ENCODE peak calls at places on chromosome 13, in five cellular contexts. F is endothelial cell of umbilical vein; G is suprapubic skin; V is OCI-LY7; T is CD8-positive, alpha-beta T cell. U is an unnamed sample.

GRCh38 chr13:63435668-63436275 is 2020.1 kb upstream of the PCDH20 start:
- DNase-seq in V (no peak), G (no peak), T (no peak), F (peak), U (peak)

GRCh38 chr13:77724092-77724491 is 26.6 kb downstream of the SLAIN1 start:
- DNase-seq in F (no peak), T (no peak), V (no peak), G (no peak), U (no peak)

GRCh38 chr13:74026753-74027152 is 107.5 kb downstream of the KLF12 start:
- DNase-seq in F (peak), V (peak), T (peak), G (no peak), U (no peak)

GRCh38 chr13:44088409-44088808 is 208.7 kb downstream of the LACC1 start:
- DNase-seq in G (no peak), F (no peak), V (no peak), T (no peak), U (no peak)

GRCh38 chr13:60019119-60019993 is 144.4 kb downstream of the DIAPH3 start:
- DNase-seq in V (peak), F (no peak), T (no peak), G (no peak), U (no peak)

GRCh38 chr13:83810136-83810535 is 72.1 kb downstream of the SLITRK1 start:
- DNase-seq in G (no peak), F (no peak), V (no peak), T (no peak), U (no peak)

GRCh38 chr13:94674609-94675348 is 37.6 kb downstream of the SOX21 start:
- DNase-seq in F (peak), G (no peak), T (peak), V (peak), U (no peak)

GRCh38 chr13:45416521-45417125 is 1.6 kb downstream of the SLC25A30 start:
- DNase-seq in T (no peak), F (peak), V (no peak), G (no peak), U (no peak)

GRCh38 chr13:27857271-27857670 is 62.5 kb upstream of the PDX1 start:
- DNase-seq in F (no peak), T (no peak), V (no peak), G (no peak), U (no peak)

GRCh38 chr13:41199526-41199925 is 5.2 kb upstream of the KBTBD7 start:
- DNase-seq in V (peak), G (no peak), T (no peak), F (no peak), U (no peak)

GRCh38 chr13:44879452-44880058 is 109.7 kb downstream of the NUFIP1 start:
- DNase-seq in V (peak), G (no peak), F (peak), T (no peak), U (no peak)

GRCh38 chr13:67299731-67300130 is 69.6 kb upstream of the PCDH9 start:
- DNase-seq in F (no peak), V (no peak), G (no peak), T (no peak), U (no peak)

GRCh38 chr13:26961890-26962615 is 201.5 kb upstream of the GPR12 start:
- DNase-seq in V (no peak), T (no peak), F (no peak), G (no peak), U (no peak)

GRCh38 chr13:44812818-44813217 is 176.5 kb downstream of the NUFIP1 start:
- DNase-seq in V (no peak), G (no peak), F (no peak), T (no peak), U (no peak)

GRCh38 chr13:72293206-72293605 is 426.2 kb upstream of the DACH1 start:
- DNase-seq in T (no peak), F (peak), V (no peak), G (no peak), U (no peak)

GRCh38 chr13:70769771-70770326 is 661.6 kb upstream of the KLHL1 start:
- DNase-seq in T (no peak), V (no peak), G (no peak), F (peak), U (no peak)

GRCh38 chr13:26605845-26606244 is 48.4 kb downstream of the WASF3 start:
- DNase-seq in T (no peak), V (peak), F (no peak), G (no peak), U (no peak)

GRCh38 chr13:28574617-28575142 is 79.8 kb upstream of the FLT1 start:
- DNase-seq in T (no peak), V (peak), G (no peak), F (peak), U (peak)

GRCh38 chr13:84127597-84128128 is 245.4 kb upstream of the SLITRK1 start:
- DNase-seq in F (no peak), G (no peak), V (no peak), T (no peak), U (no peak)

GRCh38 chr13:50677687-50678463 is 165.6 kb downstream of the DLEU7 start:
- DNase-seq in G (no peak), V (no peak), T (no peak), F (no peak), U (no peak)

GRCh38 chr13:22700488-22700887 is 480.3 kb upstream of the SGCG start:
- DNase-seq in T (no peak), F (no peak), V (no peak), G (no peak), U (no peak)

GRCh38 chr13:75347925-75348324 is 134.0 kb downstream of the TBC1D4 start:
- DNase-seq in G (no peak), V (no peak), T (no peak), F (no peak), U (no peak)

GRCh38 chr13:27569405-27569804 is 50.9 kb downstream of the LNX2 start:
- DNase-seq in T (no peak), V (no peak), F (no peak), G (no peak), U (no peak)

GRCh38 chr13:94433055-94433947 is 46.2 kb downstream of the DCT start:
- DNase-seq in F (peak), G (no peak), T (no peak), V (no peak), U (no peak)

GRCh38 chr13:104198811-104199210 is 1132.6 kb upstream of the SLC10A2 start:
- DNase-seq in T (no peak), V (no peak), F (no peak), G (no peak), U (no peak)

GRCh38 chr13:79859756-79860155 is 378.8 kb downstream of the NDFIP2 start:
- DNase-seq in G (no peak), T (no peak), F (no peak), V (no peak), U (no peak)

GRCh38 chr13:20430296-20430695 is 95.4 kb downstream of the CRYL1 start:
- DNase-seq in G (no peak), T (no peak), V (no peak), F (no peak), U (no peak)

GRCh38 chr13:80945328-80945727 is 604.4 kb upstream of the SPRY2 start:
- DNase-seq in V (no peak), T (no peak), G (no peak), F (no peak), U (no peak)

GRCh38 chr13:20192470-20193141 is at the start of gene GJB2:
- DNase-seq in T (no peak), F (no peak), G (no peak), V (no peak), U (no peak)

GRCh38 chr13:53121879-53122278 is 93.3 kb downstream of the OLFM4 start:
- DNase-seq in F (no peak), G (no peak), V (no peak), T (no peak), U (no peak)

GRCh38 chr13:39419866-39420265 is 183.1 kb downstream of the LHFPL6 start:
- DNase-seq in G (no peak), F (no peak), V (no peak), T (no peak), U (no peak)

GRCh38 chr13:21831654-21832324 is 160.9 kb downstream of the FGF9 start:
- DNase-seq in T (no peak), G (no peak), V (no peak), F (no peak), U (no peak)

GRCh38 chr13:40402931-40403412 is 263.5 kb downstream of the FOXO1 start:
- DNase-seq in F (peak), T (no peak), G (no peak), V (no peak), U (no peak)

GRCh38 chr13:42878721-42879120 is 97.3 kb downstream of the FAM216B start:
- DNase-seq in F (no peak), T (no peak), G (no peak), V (no peak), U (no peak)

GRCh38 chr13:78958019-78958418 is 299.1 kb upstream of the OBI1 start:
- DNase-seq in G (no peak), F (no peak), V (no peak), T (no peak), U (no peak)

GRCh38 chr13:46672338-46673090 is 119.5 kb downstream of the LRCH1 start:
- DNase-seq in G (no peak), F (no peak), V (no peak), T (no peak), U (no peak)

GRCh38 chr13:91482427-91482826 is 84.0 kb downstream of the GPC5 start:
- DNase-seq in G (no peak), T (no peak), V (no peak), F (no peak), U (no peak)

GRCh38 chr13:46165485-46166220 is 16.3 kb downstream of the LCP1 start:
- DNase-seq in F (no peak), T (no peak), V (peak), G (no peak), U (no peak)

GRCh38 chr13:99436686-99437416 is 64.4 kb upstream of the TM9SF2 start:
- DNase-seq in V (peak), F (peak), T (peak), G (peak), U (no peak)
- H3K4me3 ChIP-seq in V (no peak), F (no peak), T (no peak), G (no peak), U (no peak)

GRCh38 chr13:34756136-34756535 is 185.9 kb upstream of the NBEA start:
- DNase-seq in T (no peak), G (no peak), V (no peak), F (no peak), U (no peak)

GRCh38 chr13:34756572-34756971 is 185.5 kb upstream of the NBEA start:
- DNase-seq in G (no peak), V (no peak), T (no peak), F (no peak), U (no peak)

GRCh38 chr13:34757441-34757840 is 184.6 kb upstream of the NBEA start:
- DNase-seq in T (no peak), F (no peak), V (no peak), G (no peak), U (no peak)

GRCh38 chr13:34762312-34762711 is 179.8 kb upstream of the NBEA start:
- DNase-seq in V (no peak), F (no peak), T (no peak), G (no peak), U (no peak)

DNA sequence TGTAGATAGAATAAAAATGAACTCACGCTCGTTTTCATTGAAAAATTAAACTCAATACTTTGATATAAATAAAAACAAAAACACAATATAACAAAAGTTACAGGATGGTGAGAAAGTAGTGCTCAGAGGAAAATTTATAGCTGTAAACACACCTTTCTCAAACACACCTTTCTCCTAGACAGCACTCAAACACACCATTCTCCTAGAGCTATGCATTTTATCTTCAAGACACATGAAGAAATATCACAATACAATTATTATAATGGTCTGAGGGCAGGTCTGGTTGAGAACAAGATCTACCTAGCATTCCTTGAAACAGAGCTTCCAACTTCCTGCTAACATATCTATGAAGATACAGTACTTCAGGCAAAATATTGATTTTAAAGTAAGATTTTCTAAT is 183.4 kb upstream of the NBEA start:
- DNase-seq in F (no peak), T (no peak), G (no peak), V (no peak), U (no peak)
- H3K27ac ChIP-seq in F (no peak), T (no peak), G (no peak), V (no peak), U (no peak)

GRCh38 chr13:30796132-30796832 is 60.9 kb downstream of the ALOX5AP start:
- DNase-seq in V (peak), G (no peak), T (no peak), F (peak), U (no peak)
- TF ChIP-seq CTCF in V (peak), G (no peak), T (no peak), F (no peak), U (no peak)

DNA sequence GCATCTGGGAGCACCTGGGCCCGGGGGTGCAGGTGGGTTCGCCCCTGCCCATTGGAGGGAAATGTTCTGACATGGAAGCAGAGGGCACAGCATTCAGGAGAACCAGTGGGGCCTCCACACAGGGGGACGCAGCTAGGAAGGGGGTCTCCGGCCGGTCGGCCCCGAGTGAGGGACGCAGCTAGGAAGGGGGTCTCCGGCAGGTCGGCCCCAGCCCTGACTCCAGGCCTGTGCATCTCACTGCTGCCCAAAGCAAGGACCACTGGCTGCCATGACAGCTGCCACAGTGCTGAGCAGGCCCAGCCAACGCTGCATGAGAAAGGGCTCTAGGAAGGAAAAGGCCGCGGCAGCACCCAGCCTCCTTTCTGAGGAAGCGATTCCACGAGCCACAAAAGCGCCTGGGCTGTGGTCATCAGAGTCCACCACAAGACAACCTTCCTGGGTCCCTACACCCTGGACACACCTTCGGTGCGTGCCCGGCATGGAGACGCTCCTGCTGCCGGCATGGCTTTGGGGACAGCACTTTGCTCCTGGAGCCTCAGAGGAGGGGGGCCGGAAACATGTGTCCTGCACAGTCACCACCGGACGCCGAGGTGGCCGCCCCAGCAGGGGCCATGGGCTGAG is 9.7 kb downstream of the RASA3 start:
- DNase-seq in F (no peak), V (no peak), T (no peak), G (no peak), U (no peak)
- H3K4me3 ChIP-seq in F (no peak), V (no peak), T (peak), G (no peak), U (no peak)

GRCh38 chr13:33213024-33213795 is 72.3 kb downstream of the STARD13 start:
- DNase-seq in G (no peak), F (no peak), V (no peak), T (no peak), U (no peak)

GRCh38 chr13:33218020-33218419 is 67.5 kb downstream of the STARD13 start:
- DNase-seq in G (no peak), T (no peak), V (no peak), F (no peak), U (no peak)

GRCh38 chr13:33217256-33217655 is 68.3 kb downstream of the STARD13 start:
- DNase-seq in F (no peak), G (no peak), V (no peak), T (no peak), U (no peak)

GRCh38 chr13:33212396-33212795 is 73.2 kb downstream of the STARD13 start:
- DNase-seq in V (no peak), F (no peak), G (no peak), T (no peak), U (no peak)

GRCh38 chr13:33213797-33214196 is 71.8 kb downstream of the STARD13 start:
- DNase-seq in V (no peak), T (no peak), G (no peak), F (no peak), U (no peak)
- H3K27ac ChIP-seq in V (no peak), T (no peak), G (peak), F (no peak), U (peak)

GRCh38 chr13:51923983-51924539 is 62.3 kb downstream of the CCDC70 start:
- DNase-seq in V (no peak), F (no peak), T (no peak), G (peak), U (no peak)
- TF ChIP-seq CTCF in V (no peak), F (peak), T (no peak), G (no peak), U (peak)

GRCh38 chr13:111204438-111205177 is 89.5 kb downstream of the ARHGEF7 start:
- DNase-seq in F (peak), T (no peak), V (no peak), G (no peak), U (no peak)
- H3K4me3 ChIP-seq in F (peak), T (no peak), V (peak), G (peak), U (no peak)

DNA sequence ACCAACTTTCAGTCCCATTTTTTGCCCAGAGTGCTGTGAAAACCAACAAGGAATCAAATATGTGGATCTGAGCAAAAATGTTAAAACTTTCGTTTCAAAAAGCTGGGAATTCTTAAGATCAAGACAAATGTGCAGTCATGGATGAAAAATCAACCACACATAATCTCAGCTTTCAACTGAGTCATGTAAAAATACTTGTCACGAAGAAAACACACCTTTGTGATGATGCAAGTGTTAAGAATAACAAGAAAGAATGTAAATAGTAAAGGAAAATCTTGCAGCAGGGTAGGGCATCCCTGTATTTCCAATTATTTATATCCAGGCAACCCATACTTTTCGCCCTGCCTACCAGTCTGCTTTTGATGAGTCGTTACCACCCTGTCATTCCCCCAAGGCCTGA is 27.4 kb upstream of the DCLK1 start:
- DNase-seq in G (no peak), V (no peak), F (no peak), T (no peak), U (no peak)
- H3K27ac ChIP-seq in G (no peak), V (no peak), F (no peak), T (no peak), U (no peak)

GRCh38 chr13:100542546-100543156 is 45.9 kb downstream of the GGACT start:
- DNase-seq in G (peak), T (peak), V (peak), F (peak), U (no peak)
- TF ChIP-seq CTCF in G (peak), T (peak), V (peak), F (peak), U (peak)

U was measured in RWPE2.